ENCODE peak calls at places on chromosomes 13 and 19, in five cellular contexts. O is HFF-Myc; W is foreskin keratinocyte; H is CD4-positive, alpha-beta T cell; X is AG04450. C is an unnamed sample.

GRCh38 chr19:18972301-18972831 is 31.3 kb upstream of the HOMER3 start:
- DNase-seq in X (no peak), W (no peak), O (no peak), H (no peak), C (no peak)

GRCh38 chr13:111292710-111293485 is 27.5 kb upstream of the TEX29 start:
- DNase-seq in H (no peak), W (no peak), O (no peak), X (no peak), C (no peak)

GRCh38 chr19:39470724-39471339 is 9.8 kb upstream of the TIMM50 start:
- DNase-seq in X (no peak), W (no peak), H (no peak), O (no peak), C (no peak)

GRCh38 chr13:28423010-28423409 is 71.9 kb downstream of the FLT1 start:
- DNase-seq in H (peak; percentile 4), O (no peak), W (no peak), X (no peak), C (peak; percentile 48)

GRCh38 chr13:50357586-50358118 is 342.4 kb downstream of the KCNRG start:
- DNase-seq in O (peak; percentile 20), W (peak; percentile 34), H (no peak), X (peak; percentile 50), C (no peak)

GRCh38 chr19:17112271-17112670 is 36.7 kb downstream of the MYO9B start:
- DNase-seq in W (no peak), H (no peak), X (no peak), O (no peak), C (no peak)

GRCh38 chr19:12194827-12195500 is 32.1 kb downstream of the ZNF136 start:
- DNase-seq in X (peak; percentile 8), W (peak; percentile 47), H (peak; percentile 50), O (no peak), C (peak; percentile 69)

GRCh38 chr19:31498781-31499180 is 149.5 kb upstream of the TSHZ3 start:
- DNase-seq in X (no peak), O (no peak), W (no peak), H (no peak), C (no peak)

GRCh38 chr13:41974262-41974900 is 13.5 kb upstream of the VWA8 start:
- DNase-seq in O (no peak), X (no peak), H (no peak), W (peak; percentile 88), C (no peak)

GRCh38 chr13:49643003-49643651 is 14.8 kb downstream of the ARL11 start:
- DNase-seq in H (no peak), O (no peak), X (no peak), W (no peak), C (peak; percentile 35)

GRCh38 chr19:33388231-33388816 is 14.8 kb downstream of the CEBPG start:
- DNase-seq in H (no peak), O (no peak), X (no peak), W (no peak), C (no peak)

GRCh38 chr19:13207237-13208130 is 57.3 kb downstream of the IER2 start:
- DNase-seq in W (no peak), H (no peak), X (no peak), O (no peak), C (peak; percentile 36)

GRCh38 chr13:71605744-71606143 is 261.3 kb downstream of the DACH1 start:
- DNase-seq in X (no peak), W (no peak), H (no peak), O (no peak), C (no peak)

GRCh38 chr13:75405976-75406703 is 75.8 kb downstream of the TBC1D4 start:
- DNase-seq in X (no peak), W (no peak), O (no peak), H (no peak), C (no peak)

GRCh38 chr19:51687791-51688664 is 5.1 kb upstream of the SPACA6 start:
- DNase-seq in O (no peak), H (no peak), X (no peak), W (no peak), C (no peak)

GRCh38 chr13:30307966-30308290 is 577 bp upstream of the KATNAL1 start:
- DNase-seq in X (no peak), W (no peak), O (no peak), H (no peak), C (no peak)

GRCh38 chr13:79455331-79455730 is 25.6 kb upstream of the NDFIP2 start:
- DNase-seq in W (no peak), O (no peak), X (no peak), H (no peak), C (no peak)

DNA sequence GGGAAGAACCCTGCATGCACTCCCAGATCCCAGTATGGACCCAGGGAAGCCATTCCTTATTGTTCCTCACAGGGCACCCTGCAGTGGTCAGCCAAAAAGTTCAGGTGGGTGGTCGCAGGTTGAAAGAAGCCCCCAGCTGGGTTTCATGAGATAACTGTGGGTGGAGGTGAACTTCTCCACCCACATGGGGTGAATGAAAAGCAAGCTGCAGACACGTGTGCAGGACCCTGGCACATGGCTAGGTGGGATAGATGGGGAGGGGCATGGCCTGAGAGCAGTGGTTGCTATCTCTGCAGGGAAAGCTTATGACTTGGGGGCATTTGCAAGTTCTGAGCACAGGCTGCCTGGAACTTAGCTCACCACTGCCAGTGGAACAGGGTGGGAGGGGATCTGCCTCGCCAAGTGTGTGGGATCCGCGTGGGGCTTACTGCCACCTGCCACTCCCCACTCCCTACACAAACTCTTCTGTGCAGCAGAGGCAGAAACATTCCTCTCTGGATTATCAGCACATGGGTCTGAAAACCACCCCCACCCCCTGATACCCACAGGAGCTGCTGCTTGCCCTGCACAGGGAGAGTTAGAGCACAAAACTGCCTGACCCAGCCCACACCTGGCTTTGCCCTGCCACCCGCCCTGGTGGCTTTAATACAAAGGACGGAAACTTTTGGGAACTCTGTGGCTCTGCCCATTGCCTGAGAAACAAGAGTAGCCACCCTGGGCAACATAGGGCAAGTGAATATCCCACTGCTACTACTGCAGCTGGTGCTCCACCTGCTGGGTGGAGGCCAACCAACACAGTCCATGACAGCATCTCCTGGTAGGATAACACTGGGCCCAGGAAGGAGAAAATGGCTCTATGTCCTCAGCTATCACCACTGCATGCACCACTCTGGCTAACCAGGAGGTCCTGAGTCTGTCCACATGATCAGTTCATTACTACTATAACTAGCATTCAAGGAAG is 24.4 kb downstream of the PLA2G4C start:
- DNase-seq in O (no peak), H (no peak), X (no peak), W (no peak), C (no peak)
- TF ChIP-seq CTCF in O (peak; percentile 9), H (no peak), X (no peak), W (peak; percentile 35), C (no peak)

GRCh38 chr13:69946443-69946955 is 161.1 kb upstream of the ATXN8OS start:
- DNase-seq in W (no peak), H (no peak), X (no peak), O (no peak), C (no peak)
- TF ChIP-seq CTCF in W (no peak), H (no peak), X (no peak), O (no peak), C (no peak)

GRCh38 chr19:29396925-29397324 is 128.9 kb upstream of the VSTM2B start:
- DNase-seq in O (no peak), W (no peak), X (no peak), H (no peak), C (no peak)

GRCh38 chr19:29390742-29391141 is 135.1 kb upstream of the VSTM2B start:
- DNase-seq in W (no peak), H (no peak), X (no peak), O (no peak), C (no peak)

GRCh38 chr19:29395712-29396414 is 129.9 kb upstream of the VSTM2B start:
- DNase-seq in X (no peak), W (no peak), H (no peak), O (no peak), C (no peak)

GRCh38 chr19:29397748-29398147 is 128.0 kb upstream of the VSTM2B start:
- DNase-seq in H (no peak), X (no peak), O (no peak), W (no peak), C (no peak)

GRCh38 chr19:29393915-29394460 is 131.8 kb upstream of the VSTM2B start:
- DNase-seq in H (no peak), X (no peak), W (no peak), O (no peak), C (no peak)
- TF ChIP-seq CTCF in H (no peak), X (no peak), W (no peak), O (no peak), C (no peak)

DNA sequence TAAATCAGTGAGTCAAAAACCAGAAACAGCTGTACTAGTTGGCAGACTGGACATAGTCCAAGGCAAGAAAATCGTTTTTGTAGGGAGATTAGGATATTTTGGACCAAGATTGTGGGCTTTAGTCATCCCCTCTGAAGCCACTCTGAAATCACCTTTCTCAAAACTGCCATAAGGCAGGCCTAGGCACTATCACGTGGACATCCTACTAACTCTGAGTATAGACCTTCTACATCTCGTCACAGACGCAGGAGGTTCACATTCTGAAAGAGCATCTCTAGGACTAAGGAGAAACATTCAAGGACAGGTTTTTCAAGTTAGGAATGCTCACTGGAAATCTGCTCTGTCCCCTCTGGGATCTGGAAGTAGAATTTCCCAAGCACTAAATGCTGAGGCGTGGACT is 2.4 kb upstream of the RUBCNL start:
- DNase-seq in H (no peak), W (no peak), X (no peak), O (no peak), C (no peak)
- TF ChIP-seq CTCF in H (no peak), W (no peak), X (no peak), O (no peak), C (no peak)

GRCh38 chr13:102484329-102484728 is 82.5 kb upstream of the FGF14 start:
- DNase-seq in W (no peak), O (no peak), H (no peak), X (no peak), C (no peak)
- TF ChIP-seq CTCF in W (peak; percentile 45), O (no peak), H (no peak), X (peak; percentile 23), C (no peak)

GRCh38 chr13:44048326-44048725 is 168.6 kb downstream of the LACC1 start:
- DNase-seq in X (no peak), W (no peak), O (no peak), H (no peak), C (no peak)
- TF ChIP-seq CTCF in X (peak; percentile 46), W (peak; percentile 32), O (no peak), H (no peak), C (no peak)

GRCh38 chr19:45863840-45864628 is at the start of gene FOXA3:
- DNase-seq in O (no peak), X (no peak), H (peak; percentile 44), W (no peak), C (peak; percentile 63)
- TF ChIP-seq CTCF in O (peak; percentile 53), X (peak; percentile 29), H (peak; percentile 64), W (peak; percentile 67), C (no peak)